ENCODE peak calls at places on chromosomes 12 and 14, in seven cellular contexts. J, I, P, V, X, Q and N are unnamed samples.

GRCh38 chr12:21998295-21998694 is 47.7 kb upstream of the CMAS start:
- DNase-seq in P (no peak), I (no peak), J (no peak), Q (no peak), V (no peak), X (no peak), N (no peak)

GRCh38 chr14:69375182-69375581 is 22.9 kb downstream of the ERH start:
- DNase-seq in V (no peak), J (no peak), Q (no peak), P (no peak), I (no peak), X (no peak), N (no peak)

GRCh38 chr14:102751088-102751487 is 26.2 kb upstream of the TRAF3 start:
- DNase-seq in J (no peak), X (no peak), Q (no peak), I (no peak), V (no peak), P (peak), N (no peak)

GRCh38 chr14:37254411-37254947 is 56.7 kb downstream of the MIPOL1 start:
- DNase-seq in P (no peak), I (no peak), Q (no peak), X (no peak), J (no peak), V (no peak), N (no peak)

GRCh38 chr14:33529773-33530172 is 421.1 kb downstream of the EGLN3 start:
- DNase-seq in P (no peak), V (no peak), I (no peak), J (no peak), X (no peak), Q (no peak), N (no peak)

GRCh38 chr12:55727643-55728184 is 1.1 kb downstream of the CD63 start:
- DNase-seq in P (no peak), J (no peak), X (no peak), Q (no peak), I (peak), V (peak), N (peak)

GRCh38 chr14:49303952-49304516 is 282.1 kb downstream of the RPS29 start:
- DNase-seq in J (peak), P (peak), V (peak), I (peak), Q (no peak), X (peak), N (peak)

GRCh38 chr14:70755655-70756054 is 53.7 kb downstream of the MAP3K9 start:
- DNase-seq in X (no peak), P (no peak), I (no peak), V (no peak), J (no peak), Q (no peak), N (no peak)

GRCh38 chr12:22287776-22288621 is 46.5 kb downstream of the ST8SIA1 start:
- DNase-seq in J (peak), P (peak), Q (no peak), I (peak), V (peak), X (no peak), N (no peak)

GRCh38 chr12:68040450-68041075 is 51.3 kb downstream of the IFNG-AS1 start:
- DNase-seq in X (peak), P (peak), Q (no peak), I (peak), J (peak), V (peak), N (peak)

GRCh38 chr12:68048648-68049297 is 59.5 kb downstream of the IFNG-AS1 start:
- DNase-seq in X (no peak), I (no peak), Q (no peak), P (no peak), V (no peak), J (no peak), N (no peak)

GRCh38 chr12:68038650-68039049 is 49.4 kb downstream of the IFNG-AS1 start:
- DNase-seq in J (no peak), I (no peak), V (no peak), P (no peak), X (no peak), Q (no peak), N (no peak)

GRCh38 chr12:68042212-68042699 is 53.0 kb downstream of the IFNG-AS1 start:
- DNase-seq in X (no peak), P (no peak), J (peak), I (peak), V (peak), Q (no peak), N (no peak)

DNA sequence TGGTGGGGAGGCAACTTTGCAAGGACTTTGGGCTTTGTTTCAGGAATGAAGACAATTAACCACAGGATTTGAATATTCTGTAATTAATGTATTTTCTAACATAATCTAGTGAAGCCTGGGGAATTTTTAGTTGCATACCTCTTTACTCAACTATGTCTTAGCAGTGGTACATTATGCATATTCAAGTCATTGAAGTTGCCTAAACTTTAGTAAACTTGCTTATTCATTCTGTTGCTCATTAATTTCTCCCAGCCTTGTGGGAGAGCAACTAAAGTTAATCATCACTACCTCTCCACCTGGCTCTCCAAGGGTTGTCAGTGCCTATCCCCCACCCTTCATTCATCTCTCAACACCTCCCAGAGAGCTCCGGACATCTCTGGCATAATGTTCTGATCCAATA is 54.2 kb downstream of the IFNG-AS1 start:
- DNase-seq in I (no peak), Q (no peak), V (no peak), P (no peak), J (no peak), X (no peak), N (no peak)
- H3K4ac ChIP-seq in I (no peak), Q (no peak), V (no peak), P (no peak), J (no peak), X (no peak), N (no peak)

DNA sequence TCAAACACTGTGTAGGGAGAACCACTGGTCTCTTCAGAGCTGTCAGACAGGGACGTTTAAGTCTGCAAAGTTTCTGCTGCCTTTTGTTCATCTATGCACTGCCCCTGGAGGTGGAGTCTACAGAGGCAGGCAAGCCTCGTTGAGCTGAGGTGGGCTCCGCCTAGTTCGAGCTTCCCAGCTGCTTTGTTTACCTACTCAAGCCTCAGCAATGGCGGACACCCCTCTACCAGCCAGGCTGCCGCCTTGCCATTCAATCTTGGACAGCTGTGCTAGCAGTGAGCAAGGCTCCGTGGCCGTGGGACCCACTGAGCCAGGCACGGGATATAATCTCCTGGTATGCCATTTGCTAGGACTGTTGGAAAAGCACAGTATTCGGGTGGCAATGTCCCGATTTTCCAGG is 24.6 kb upstream of the YBX3 start:
- DNase-seq in J (no peak), I (no peak), V (no peak), Q (no peak), X (no peak), P (no peak), N (no peak)
- H3K4me2 ChIP-seq in J (no peak), I (no peak), V (no peak), Q (no peak), X (no peak), P (no peak), N (no peak)

DNA sequence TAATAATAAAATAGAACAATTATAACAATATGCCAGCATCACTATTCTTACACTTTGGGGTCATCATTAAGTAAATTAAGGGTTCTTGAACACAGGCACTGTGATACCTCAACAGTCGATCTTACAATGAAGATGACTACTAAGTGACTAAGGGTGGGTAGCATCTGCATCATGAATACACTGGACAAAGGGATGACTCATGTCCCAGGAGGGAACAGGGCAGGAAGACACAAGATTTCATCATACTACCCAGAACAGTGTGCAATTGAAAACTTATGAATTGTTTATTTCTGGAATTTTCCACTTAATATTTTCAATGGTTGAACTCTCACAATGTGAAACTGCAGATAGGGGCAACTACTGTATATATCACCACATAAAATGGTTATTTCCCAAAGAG is 19.7 kb downstream of the TSPAN19 start:
- DNase-seq in V (peak), J (peak), Q (no peak), P (no peak), I (peak), X (no peak), N (no peak)
- H3K27ac ChIP-seq in V (no peak), J (no peak), Q (no peak), P (no peak), I (no peak), X (no peak), N (no peak)

GRCh38 chr12:70788774-70789173 is 131.8 kb downstream of the PTPRR start:
- DNase-seq in P (no peak), X (no peak), Q (no peak), J (no peak), V (no peak), I (no peak), N (no peak)

GRCh38 chr12:70796989-70797388 is 123.5 kb downstream of the PTPRR start:
- DNase-seq in J (no peak), I (no peak), P (no peak), Q (no peak), X (no peak), V (no peak), N (peak)

GRCh38 chr12:70798016-70798768 is 122.3 kb downstream of the PTPRR start:
- DNase-seq in P (no peak), J (no peak), Q (no peak), I (no peak), V (no peak), X (no peak), N (no peak)

GRCh38 chr12:70795608-70796007 is 124.9 kb downstream of the PTPRR start:
- DNase-seq in P (no peak), X (no peak), V (no peak), Q (no peak), I (no peak), J (no peak), N (no peak)

GRCh38 chr12:70794131-70794530 is 126.4 kb downstream of the PTPRR start:
- DNase-seq in J (no peak), I (no peak), Q (no peak), X (no peak), V (no peak), P (no peak), N (peak)
- H3K4ac ChIP-seq in J (no peak), I (no peak), Q (no peak), X (no peak), V (no peak), P (no peak), N (no peak)

GRCh38 chr12:388012-388411 is 1.1 kb downstream of the KDM5A start:
- DNase-seq in P (no peak), X (no peak), V (peak), Q (no peak), I (no peak), J (no peak), N (no peak)

GRCh38 chr12:386651-387050 is 2.5 kb downstream of the KDM5A start:
- DNase-seq in J (peak), V (peak), I (peak), X (no peak), P (no peak), Q (no peak), N (peak)

GRCh38 chr12:388547-389137 is 478 bp downstream of the KDM5A start:
- DNase-seq in P (no peak), Q (no peak), V (peak), I (peak), X (no peak), J (peak), N (no peak)

GRCh38 chr12:389138-390096 is at the start of gene KDM5A:
- DNase-seq in J (peak), P (peak), I (peak), V (peak), Q (peak), X (peak), N (peak)
- H3K4me2 ChIP-seq in J (peak), P (peak), I (peak), V (peak), Q (peak), X (peak), N (peak)

GRCh38 chr14:104876251-104876699 is 11.2 kb downstream of the CEP170B start:
- DNase-seq in Q (peak), P (peak), J (peak), V (peak), I (peak), X (no peak), N (peak)
- H3K27ac ChIP-seq in Q (no peak), P (no peak), J (no peak), V (no peak), I (no peak), X (no peak), N (no peak)

GRCh38 chr14:53331921-53332320 is 178.8 kb upstream of the DDHD1 start:
- DNase-seq in V (no peak), X (no peak), P (no peak), I (no peak), J (peak), Q (peak), N (no peak)

GRCh38 chr14:53331247-53331646 is 178.1 kb upstream of the DDHD1 start:
- DNase-seq in I (peak), J (no peak), Q (no peak), X (no peak), P (no peak), V (peak), N (no peak)

GRCh38 chr14:53330441-53330840 is 177.3 kb upstream of the DDHD1 start:
- DNase-seq in X (no peak), Q (no peak), J (no peak), P (no peak), V (no peak), I (no peak), N (no peak)

GRCh38 chr14:53336729-53337128 is 183.6 kb upstream of the DDHD1 start:
- DNase-seq in J (no peak), Q (no peak), X (no peak), V (no peak), I (no peak), P (no peak), N (no peak)

GRCh38 chr14:53333809-53334208 is 180.7 kb upstream of the DDHD1 start:
- DNase-seq in V (no peak), J (no peak), Q (no peak), X (no peak), P (no peak), I (no peak), N (no peak)
- H3K4ac ChIP-seq in V (no peak), J (no peak), Q (no peak), X (no peak), P (no peak), I (no peak), N (no peak)

GRCh38 chr12:88300931-88301330 is 158.8 kb downstream of the TMTC3 start:
- DNase-seq in P (no peak), X (no peak), V (peak), J (no peak), I (peak), Q (no peak), N (no peak)
- H3K4me2 ChIP-seq in P (no peak), X (no peak), V (no peak), J (no peak), I (no peak), Q (no peak), N (no peak)

DNA sequence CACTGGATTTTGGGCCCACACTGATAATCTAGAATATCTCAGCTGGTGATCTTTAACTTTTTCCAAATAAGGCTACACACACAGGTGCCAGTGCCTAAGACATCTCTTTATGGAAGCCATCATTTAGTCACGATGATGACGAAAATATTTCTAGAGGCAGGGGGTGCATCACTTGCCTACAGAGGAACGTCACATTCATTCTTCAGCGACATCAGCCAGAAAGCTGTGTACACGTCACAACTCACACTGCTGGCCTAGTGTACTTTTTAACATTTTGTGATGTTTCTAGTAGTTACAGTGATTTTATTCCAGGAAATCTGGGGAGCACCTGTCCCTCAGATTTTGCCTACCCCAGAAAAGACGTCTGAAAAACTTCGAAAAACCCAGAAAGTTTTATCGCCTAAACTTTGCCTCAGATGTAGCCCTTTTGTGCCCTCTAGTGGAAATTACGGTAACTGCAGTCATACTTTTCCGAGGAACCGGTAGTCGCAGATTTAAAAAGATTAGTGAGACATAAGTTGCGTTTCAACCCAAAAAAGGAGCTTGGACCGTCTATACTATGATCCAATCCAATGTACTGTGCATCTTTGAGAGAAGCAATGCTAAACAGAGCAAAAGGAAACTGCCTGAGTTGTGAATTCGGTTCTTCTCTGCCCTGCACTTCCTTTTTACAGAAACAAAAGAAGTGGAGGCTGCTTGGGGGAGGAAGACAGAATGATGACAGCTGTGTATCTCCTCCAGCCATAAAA is 64.3 kb upstream of the STON2 start:
- DNase-seq in P (peak), V (peak), X (peak), J (peak), Q (peak), I (peak), N (peak)
- H3K27ac ChIP-seq in P (no peak), V (no peak), X (no peak), J (no peak), Q (no peak), I (no peak), N (no peak)

GRCh38 chr12:11624126-11624525 is 25.3 kb upstream of the ETV6 start:
- DNase-seq in I (no peak), X (no peak), V (no peak), Q (no peak), P (no peak), J (no peak), N (no peak)

GRCh38 chr12:11621797-11622423 is 27.6 kb upstream of the ETV6 start:
- DNase-seq in I (no peak), V (peak), J (peak), P (peak), X (no peak), Q (no peak), N (peak)

GRCh38 chr12:11628353-11628752 is 21.1 kb upstream of the ETV6 start:
- DNase-seq in P (no peak), X (no peak), Q (no peak), I (no peak), J (no peak), V (no peak), N (peak)

GRCh38 chr12:11622774-11623375 is 26.6 kb upstream of the ETV6 start:
- DNase-seq in P (no peak), Q (no peak), X (no peak), I (no peak), V (peak), J (peak), N (peak)

DNA sequence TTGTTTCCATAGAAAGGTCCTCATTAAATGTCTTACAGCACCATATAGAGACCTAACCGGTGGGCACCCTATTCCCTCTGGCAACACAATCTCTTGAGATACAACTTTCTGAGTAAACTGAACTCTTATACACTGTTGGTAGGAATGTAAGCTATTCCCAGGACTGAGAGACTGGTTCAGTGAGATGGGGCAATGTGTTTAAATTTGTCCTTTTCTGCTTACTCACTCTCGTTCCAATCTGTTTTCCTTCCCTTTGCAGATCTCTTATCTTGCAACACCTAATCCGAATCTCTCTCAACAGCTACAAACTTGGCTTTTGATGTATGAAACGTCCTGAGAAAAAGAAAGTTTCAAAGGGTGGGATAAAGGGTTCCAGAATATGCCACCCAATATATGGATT is 26.1 kb upstream of the ETV6 start:
- DNase-seq in I (peak), V (peak), J (peak), P (no peak), Q (no peak), X (no peak), N (peak)
- H3K4ac ChIP-seq in I (peak), V (no peak), J (no peak), P (no peak), Q (no peak), X (no peak), N (no peak)